ENCODE peak calls at places on chromosomes 1 and 21, in six cellular contexts. R is choroid plexus epithelial cell; J is mesothelial cell of epicardium; E is T47D; D is stimulated activated CD8-positive, alpha-beta memory T cell treated with anti-CD3 and anti-CD28 coated beads, Interleukin-7, amount 100 ng/mL, for 1 hour; O is prostate gland. F is an unnamed sample.
A peak's percentile ranks its signal among the peaks of the same experiment; 100 is the strongest.

GRCh38 chr1:87362834-87363426 is 34.2 kb downstream of the LMO4 start:
- DNase-seq in R (peak; percentile 8), J (no peak), E (no peak), D (no peak), O (no peak), F (no peak)

GRCh38 chr21:17726047-17726446 is 93.1 kb downstream of the C21orf91 start:
- DNase-seq in R (peak; percentile 62), J (no peak), E (peak; percentile 46), D (no peak), O (no peak), F (no peak)

GRCh38 chr1:204319027-204319426 is 40.7 kb downstream of the PLEKHA6 start:
- DNase-seq in R (no peak), J (no peak), E (no peak), D (no peak), O (no peak), F (no peak)

GRCh38 chr21:28699591-28700259 is 293.0 kb downstream of the LTN1 start:
- DNase-seq in R (no peak), J (no peak), E (peak; percentile 77), D (no peak), O (peak; percentile 71), F (no peak)

GRCh38 chr1:24216254-24216653 is 29.2 kb upstream of the IFNLR1 start:
- DNase-seq in R (no peak), J (peak; percentile 58), E (peak; percentile 51), D (no peak), O (peak; percentile 62), F (no peak)

GRCh38 chr1:168170552-168171508 is 7.9 kb upstream of the TIPRL start:
- DNase-seq in R (no peak), J (no peak), E (no peak), D (no peak), O (no peak), F (no peak)

GRCh38 chr1:145758116-145758515 is 38.8 kb downstream of the CD160 start:
- DNase-seq in R (no peak), J (no peak), E (no peak), D (no peak), O (no peak), F (no peak)

GRCh38 chr1:231584117-231584516 is 42.5 kb upstream of the DISC1 start:
- DNase-seq in R (peak; percentile 91), J (no peak), E (peak; percentile 66), D (no peak), O (no peak), F (no peak)

GRCh38 chr21:33949516-33950424 is 34.2 kb upstream of the ATP5PO start:
- DNase-seq in R (no peak), J (no peak), E (no peak), D (no peak), O (no peak), F (no peak)

GRCh38 chr1:82161651-82162238 is 361.0 kb downstream of the ADGRL2 start:
- DNase-seq in R (peak; percentile 8), J (no peak), E (no peak), D (no peak), O (peak; percentile 56), F (no peak)

GRCh38 chr1:9589719-9590157 is 1.0 kb downstream of the TMEM201 start:
- DNase-seq in R (no peak), J (no peak), E (no peak), D (no peak), O (no peak), F (no peak)

GRCh38 chr1:49298304-49298703 is 521.6 kb upstream of the BEND5 start:
- DNase-seq in R (peak; percentile 36), J (no peak), E (peak; percentile 6), D (no peak), O (peak; percentile 22), F (no peak)

GRCh38 chr1:115453666-115454065 is 115.6 kb upstream of the NGF start:
- DNase-seq in R (no peak), J (no peak), E (no peak), D (no peak), O (no peak), F (no peak)

GRCh38 chr1:239708622-239709021 is 322.3 kb downstream of the CHRM3 start:
- DNase-seq in R (no peak), J (no peak), E (no peak), D (no peak), O (no peak), F (no peak)

GRCh38 chr1:203066965-203067364 is 18.8 kb downstream of the MYOG start:
- DNase-seq in R (no peak), J (no peak), E (no peak), D (no peak), O (no peak), F (no peak)

GRCh38 chr1:20962576-20963258 is 175.6 kb upstream of the HP1BP3 start:
- DNase-seq in R (no peak), J (no peak), E (no peak), D (no peak), O (no peak), F (no peak)

GRCh38 chr1:29033829-29034466 is 89.8 kb downstream of the TMEM200B start:
- DNase-seq in R (peak; percentile 72), J (no peak), E (peak; percentile 63), D (no peak), O (no peak), F (no peak)

GRCh38 chr1:223341111-223341510 is 22.9 kb downstream of the SUSD4 start:
- DNase-seq in R (no peak), J (no peak), E (no peak), D (no peak), O (no peak), F (no peak)

GRCh38 chr1:167082511-167083027 is 7.6 kb downstream of the GPA33 start:
- DNase-seq in R (no peak), J (no peak), E (peak; percentile 24), D (no peak), O (no peak), F (no peak)

GRCh38 chr1:222464841-222465210 is 83.1 kb downstream of the HHIPL2 start:
- DNase-seq in R (peak; percentile 84), J (peak; percentile 62), E (peak; percentile 50), D (peak; percentile 28), O (peak; percentile 22), F (no peak)

GRCh38 chr1:200488375-200489165 is 78.7 kb upstream of the ZNF281 start:
- DNase-seq in R (peak; percentile 91), J (peak; percentile 56), E (peak; percentile 92), D (peak; percentile 4), O (peak; percentile 55), F (no peak)

GRCh38 chr1:29271724-29272123 is 35.4 kb downstream of the PTPRU start:
- DNase-seq in R (peak; percentile 78), J (peak; percentile 76), E (peak; percentile 89), D (no peak), O (peak; percentile 81), F (no peak)

GRCh38 chr21:42392731-42393442 is 3.0 kb downstream of the TMPRSS3 start:
- DNase-seq in R (peak; percentile 44), J (no peak), E (no peak), D (no peak), O (no peak), F (no peak)

GRCh38 chr1:76425104-76425842 is 350.7 kb downstream of the ST6GALNAC3 start:
- DNase-seq in R (no peak), J (no peak), E (no peak), D (no peak), O (no peak), F (no peak)

GRCh38 chr1:221076467-221076866 is 197.2 kb downstream of the HLX start:
- DNase-seq in R (no peak), J (no peak), E (no peak), D (no peak), O (no peak), F (no peak)

GRCh38 chr1:47780469-47780995 is 216.7 kb downstream of the TRABD2B start:
- DNase-seq in R (no peak), J (no peak), E (no peak), D (no peak), O (no peak), F (no peak)

GRCh38 chr1:92901699-92902405 is 59.4 kb downstream of the DIPK1A start:
- DNase-seq in R (no peak), J (no peak), E (no peak), D (no peak), O (no peak), F (no peak)

GRCh38 chr21:34782666-34783365 is 114.0 kb downstream of the CLIC6 start:
- DNase-seq in R (no peak), J (no peak), E (no peak), D (no peak), O (no peak), F (no peak)

GRCh38 chr1:170698301-170698700 is 34.4 kb downstream of the PRRX1 start:
- DNase-seq in R (no peak), J (no peak), E (no peak), D (no peak), O (no peak), F (no peak)

GRCh38 chr1:231385118-231385748 is 36.9 kb downstream of the EGLN1 start:
- DNase-seq in R (no peak), J (no peak), E (peak; percentile 83), D (no peak), O (no peak), F (no peak)

GRCh38 chr1:243348331-243348730 is 92.5 kb downstream of the SDCCAG8 start:
- DNase-seq in R (no peak), J (no peak), E (no peak), D (no peak), O (no peak), F (no peak)

GRCh38 chr1:72649211-72649888 is 367.0 kb upstream of the NEGR1 start:
- DNase-seq in R (no peak), J (no peak), E (no peak), D (no peak), O (no peak), F (no peak)

GRCh38 chr1:51170342-51170741 is 65.7 kb upstream of the RNF11 start:
- DNase-seq in R (peak; percentile 63), J (no peak), E (peak; percentile 74), D (no peak), O (no peak), F (no peak)

GRCh38 chr1:26327956-26328362 is 10.2 kb downstream of the CD52 start:
- DNase-seq in R (no peak), J (no peak), E (no peak), D (no peak), O (peak; percentile 12), F (no peak)

GRCh38 chr1:107804134-107804533 is 160.8 kb downstream of the VAV3 start:
- DNase-seq in R (no peak), J (no peak), E (no peak), D (no peak), O (no peak), F (no peak)

GRCh38 chr1:23194119-23194984 is 22.9 kb downstream of the HTR1D start:
- DNase-seq in R (peak; percentile 95), J (no peak), E (no peak), D (no peak), O (no peak), F (no peak)

GRCh38 chr1:31584869-31585735 is 8.8 kb downstream of the TINAGL1 start:
- DNase-seq in R (no peak), J (no peak), E (no peak), D (no peak), O (no peak), F (no peak)

GRCh38 chr21:39085843-39086415 is 97.3 kb downstream of the PSMG1 start:
- DNase-seq in R (no peak), J (no peak), E (no peak), D (no peak), O (no peak), F (no peak)